ENCODE peak calls at places on chromosomes 7 and 10, in seven cellular contexts. One of them, this sample, is unnamed.

GRCh38 chr7:130140551-130141160 is 64.5 kb downstream of the TMEM209 start:
- DNase-seq in NCI-H524: no peak
- DNase-seq in activated T-cell treated with anti-CD3 and anti-CD28 coated beads for 48 hours: no peak
- DNase-seq in EL: no peak
- DNase-seq in fibroblast of pulmonary artery: no peak
- DNase-seq in activated naive CD8-positive, alpha-beta T cell treated with anti-CD3 and anti-CD28 coated beads for 36 hours: no peak
- DNase-seq in activated CD4-positive, alpha-beta T cell treated with anti-CD3 and anti-CD28 coated beads, Interleukin-2, amount 10 ng/mL, durations not matched to agents 7 days and 5 days: no peak
- DNase-seq in this sample: no peak

GRCh38 chr7:35004531-35005096 is 32.7 kb downstream of the DPY19L1 start:
- DNase-seq in NCI-H524: no peak
- DNase-seq in activated CD4-positive, alpha-beta T cell treated with anti-CD3 and anti-CD28 coated beads, Interleukin-2, amount 10 ng/mL, durations not matched to agents 7 days and 5 days: no peak
- DNase-seq in EL: peak; percentile 30
- DNase-seq in activated naive CD8-positive, alpha-beta T cell treated with anti-CD3 and anti-CD28 coated beads for 36 hours: no peak
- DNase-seq in fibroblast of pulmonary artery: no peak
- DNase-seq in activated T-cell treated with anti-CD3 and anti-CD28 coated beads for 48 hours: no peak
- DNase-seq in this sample: peak; percentile 27

GRCh38 chr7:151599401-151600227 is 79.9 kb upstream of the RHEB start:
- DNase-seq in EL: peak; percentile 95
- DNase-seq in activated CD4-positive, alpha-beta T cell treated with anti-CD3 and anti-CD28 coated beads, Interleukin-2, amount 10 ng/mL, durations not matched to agents 7 days and 5 days: no peak
- DNase-seq in NCI-H524: no peak
- DNase-seq in fibroblast of pulmonary artery: peak; percentile 91
- DNase-seq in activated naive CD8-positive, alpha-beta T cell treated with anti-CD3 and anti-CD28 coated beads for 36 hours: no peak
- DNase-seq in activated T-cell treated with anti-CD3 and anti-CD28 coated beads for 48 hours: peak; percentile 6
- DNase-seq in this sample: peak; percentile 96

GRCh38 chr7:98870071-98870651 is 347 bp upstream of the TMEM130 start:
- DNase-seq in EL: peak; percentile 66
- DNase-seq in activated T-cell treated with anti-CD3 and anti-CD28 coated beads for 48 hours: peak; percentile 58
- DNase-seq in activated CD4-positive, alpha-beta T cell treated with anti-CD3 and anti-CD28 coated beads, Interleukin-2, amount 10 ng/mL, durations not matched to agents 7 days and 5 days: peak; percentile 63
- DNase-seq in fibroblast of pulmonary artery: peak; percentile 31
- DNase-seq in NCI-H524: peak; percentile 75
- DNase-seq in activated naive CD8-positive, alpha-beta T cell treated with anti-CD3 and anti-CD28 coated beads for 36 hours: peak; percentile 77
- DNase-seq in this sample: peak; percentile 43

GRCh38 chr7:70890147-70890969 is 241.6 kb upstream of the GALNT17 start:
- DNase-seq in fibroblast of pulmonary artery: no peak
- DNase-seq in NCI-H524: no peak
- DNase-seq in activated T-cell treated with anti-CD3 and anti-CD28 coated beads for 48 hours: no peak
- DNase-seq in EL: no peak
- DNase-seq in activated naive CD8-positive, alpha-beta T cell treated with anti-CD3 and anti-CD28 coated beads for 36 hours: no peak
- DNase-seq in activated CD4-positive, alpha-beta T cell treated with anti-CD3 and anti-CD28 coated beads, Interleukin-2, amount 10 ng/mL, durations not matched to agents 7 days and 5 days: no peak
- DNase-seq in this sample: no peak

GRCh38 chr7:112654322-112655216 is 135.6 kb downstream of the TMEM168 start:
- DNase-seq in EL: peak; percentile 45
- DNase-seq in activated T-cell treated with anti-CD3 and anti-CD28 coated beads for 48 hours: no peak
- DNase-seq in NCI-H524: no peak
- DNase-seq in fibroblast of pulmonary artery: peak; percentile 72
- DNase-seq in activated naive CD8-positive, alpha-beta T cell treated with anti-CD3 and anti-CD28 coated beads for 36 hours: no peak
- DNase-seq in activated CD4-positive, alpha-beta T cell treated with anti-CD3 and anti-CD28 coated beads, Interleukin-2, amount 10 ng/mL, durations not matched to agents 7 days and 5 days: no peak
- DNase-seq in this sample: peak; percentile 53

GRCh38 chr10:112953075-112953501 is 3.0 kb downstream of the TCF7L2 start:
- DNase-seq in activated CD4-positive, alpha-beta T cell treated with anti-CD3 and anti-CD28 coated beads, Interleukin-2, amount 10 ng/mL, durations not matched to agents 7 days and 5 days: no peak
- DNase-seq in activated naive CD8-positive, alpha-beta T cell treated with anti-CD3 and anti-CD28 coated beads for 36 hours: no peak
- DNase-seq in fibroblast of pulmonary artery: peak; percentile 47
- DNase-seq in EL: peak; percentile 51
- DNase-seq in NCI-H524: no peak
- DNase-seq in activated T-cell treated with anti-CD3 and anti-CD28 coated beads for 48 hours: no peak
- DNase-seq in this sample: peak; percentile 50

GRCh38 chr10:68576118-68576517 is 16.0 kb downstream of the TET1 start:
- DNase-seq in activated T-cell treated with anti-CD3 and anti-CD28 coated beads for 48 hours: no peak
- DNase-seq in EL: no peak
- DNase-seq in fibroblast of pulmonary artery: no peak
- DNase-seq in activated CD4-positive, alpha-beta T cell treated with anti-CD3 and anti-CD28 coated beads, Interleukin-2, amount 10 ng/mL, durations not matched to agents 7 days and 5 days: no peak
- DNase-seq in NCI-H524: no peak
- DNase-seq in activated naive CD8-positive, alpha-beta T cell treated with anti-CD3 and anti-CD28 coated beads for 36 hours: no peak
- DNase-seq in this sample: no peak

GRCh38 chr10:48444861-48445841 is 138.7 kb downstream of the MAPK8 start:
- DNase-seq in activated naive CD8-positive, alpha-beta T cell treated with anti-CD3 and anti-CD28 coated beads for 36 hours: no peak
- DNase-seq in activated CD4-positive, alpha-beta T cell treated with anti-CD3 and anti-CD28 coated beads, Interleukin-2, amount 10 ng/mL, durations not matched to agents 7 days and 5 days: no peak
- DNase-seq in fibroblast of pulmonary artery: peak; percentile 10
- DNase-seq in activated T-cell treated with anti-CD3 and anti-CD28 coated beads for 48 hours: no peak
- DNase-seq in NCI-H524: peak; percentile 82
- DNase-seq in EL: peak; percentile 13
- DNase-seq in this sample: no peak